ENCODE peak calls at places on chromosomes 7 and 10, in nine cellular contexts. Q is prostate gland, I is testis, F is lower lobe of right lung, V is left ventricle myocardium inferior, C is BJ, E is ascending aorta, X is sigmoid colon, P is A549. Z is an unnamed sample.

GRCh38 chr7:911791-912480 is 35.6 kb downstream of the GET4 start:
- DNase-seq in Q (no peak), I (no peak), F (no peak), V (no peak), C (no peak), E (no peak), X (no peak), P (no peak), Z (no peak)

GRCh38 chr7:158495780-158496179 is 91.8 kb downstream of the PTPRN2 start:
- DNase-seq in Q (no peak), I (no peak), F (no peak), V (no peak), C (no peak), E (no peak), X (no peak), P (peak; percentile 45), Z (no peak)

GRCh38 chr7:17152698-17153097 is 145.8 kb upstream of the AHR start:
- DNase-seq in Q (no peak), I (peak; percentile 54), F (no peak), V (no peak), C (no peak), E (no peak), X (no peak), P (no peak), Z (no peak)

GRCh38 chr7:104943502-104944343 is 70.3 kb upstream of the KMT2E start:
- DNase-seq in Q (peak; percentile 80), I (peak; percentile 70), F (peak; percentile 80), V (peak; percentile 40), C (no peak), E (peak; percentile 75), X (peak; percentile 72), P (no peak), Z (no peak)

GRCh38 chr7:135645296-135645904 is 16.9 kb upstream of the STMP1 start:
- DNase-seq in Q (peak; percentile 20), I (peak; percentile 48), F (no peak), V (no peak), C (no peak), E (no peak), X (no peak), P (peak; percentile 32), Z (no peak)

GRCh38 chr7:26667514-26668133 is 196.8 kb downstream of the SKAP2 start:
- DNase-seq in Q (peak; percentile 75), I (peak; percentile 89), F (no peak), V (no peak), C (peak; percentile 66), E (no peak), X (peak; percentile 69), P (peak; percentile 47), Z (peak; percentile 83)

GRCh38 chr10:102599565-102600327 is 44.5 kb upstream of the TRIM8 start:
- DNase-seq in Q (no peak), I (no peak), F (no peak), V (peak; percentile 45), C (no peak), E (no peak), X (peak; percentile 55), P (no peak), Z (no peak)

GRCh38 chr7:22969010-22969431 is 44.9 kb downstream of the HYCC1 start:
- DNase-seq in Q (no peak), I (peak; percentile 14), F (peak; percentile 66), V (no peak), C (no peak), E (no peak), X (no peak), P (no peak), Z (no peak)

GRCh38 chr7:77293046-77293445 is 93.4 kb upstream of the FGL2 start:
- DNase-seq in Q (no peak), I (no peak), F (no peak), V (no peak), C (no peak), E (no peak), X (no peak), P (no peak), Z (no peak)

GRCh38 chr7:18503068-18503859 is 7.7 kb downstream of the HDAC9 start:
- DNase-seq in Q (no peak), I (no peak), F (no peak), V (no peak), C (no peak), E (no peak), X (no peak), P (no peak), Z (no peak)

GRCh38 chr7:30276203-30276900 is 8.0 kb upstream of the ZNRF2 start:
- DNase-seq in Q (no peak), I (peak; percentile 60), F (no peak), V (no peak), C (no peak), E (no peak), X (no peak), P (peak; percentile 40), Z (no peak)

GRCh38 chr10:31822616-31823318 is 105.9 kb downstream of the ARHGAP12 start:
- DNase-seq in Q (no peak), I (no peak), F (no peak), V (no peak), C (no peak), E (no peak), X (no peak), P (no peak), Z (no peak)

GRCh38 chr7:96061844-96062243 is 260.1 kb downstream of the SLC25A13 start:
- DNase-seq in Q (peak; percentile 24), I (peak; percentile 20), F (no peak), V (no peak), C (no peak), E (no peak), X (no peak), P (no peak), Z (no peak)

GRCh38 chr10:83983578-83984255 is 155.6 kb upstream of the GHITM start:
- DNase-seq in Q (no peak), I (no peak), F (no peak), V (no peak), C (no peak), E (no peak), X (no peak), P (no peak), Z (peak; percentile 50)

GRCh38 chr10:53403688-53404087 is 631.1 kb upstream of the MBL2 start:
- DNase-seq in Q (peak; percentile 7), I (peak; percentile 70), F (peak; percentile 56), V (peak; percentile 84), C (no peak), E (no peak), X (peak; percentile 59), P (no peak), Z (no peak)

GRCh38 chr7:5892498-5892897 is 6.0 kb upstream of the CCZ1 start:
- DNase-seq in Q (no peak), I (no peak), F (no peak), V (no peak), C (no peak), E (no peak), X (no peak), P (no peak), Z (no peak)

GRCh38 chr7:100720320-100720644 is at the start of gene EPO:
- DNase-seq in Q (no peak), I (no peak), F (no peak), V (no peak), C (no peak), E (no peak), X (no peak), P (no peak), Z (no peak)
- H3K4me3 ChIP-seq in Q (peak within 1 kb of the TSS; percentile 25), I (peak within 1 kb of the TSS; percentile 18), F (no peak within 1 kb of the TSS), V (peak within 1 kb of the TSS; percentile 44), C (no peak within 1 kb of the TSS), E (no peak within 1 kb of the TSS), X (no peak within 1 kb of the TSS), P (peak within 1 kb of the TSS; percentile 40), Z (no peak within 1 kb of the TSS)

GRCh38 chr10:90125406-90125805 is 424.0 kb downstream of the KIF20B start:
- DNase-seq in Q (no peak), I (no peak), F (no peak), V (no peak), C (no peak), E (no peak), X (no peak), P (no peak), Z (no peak)

GRCh38 chr10:90130321-90131086 is 429.1 kb downstream of the KIF20B start:
- DNase-seq in Q (no peak), I (no peak), F (no peak), V (no peak), C (no peak), E (no peak), X (no peak), P (no peak), Z (no peak)

DNA sequence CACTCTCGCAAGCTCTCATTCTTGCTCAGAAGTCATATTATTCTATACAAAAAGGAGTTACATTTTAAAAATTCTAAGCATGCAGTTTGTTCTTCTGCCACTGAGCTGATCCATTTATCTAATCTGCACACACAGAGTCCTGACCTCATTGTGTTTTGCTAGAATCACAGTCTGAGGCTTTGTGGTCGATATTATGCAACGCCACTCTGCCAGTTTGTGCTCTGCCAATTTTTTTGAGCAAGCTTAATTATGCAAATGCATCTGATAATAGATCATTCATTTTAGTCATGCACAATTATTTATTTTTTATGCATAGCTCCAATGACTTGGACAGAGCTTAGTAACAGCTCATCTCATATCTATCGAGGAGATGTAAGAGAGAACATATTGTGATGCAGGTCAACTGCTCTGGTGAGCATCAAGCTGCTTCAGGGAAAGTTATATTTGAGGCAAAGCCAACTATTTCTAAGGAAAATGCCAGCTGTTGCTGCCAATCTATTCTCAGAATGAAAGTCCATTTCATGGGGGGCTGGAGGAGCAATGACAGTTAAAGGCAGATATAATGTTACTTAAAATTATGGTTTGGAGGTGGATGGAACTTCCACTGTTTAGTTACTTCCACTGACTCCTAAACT is 424.7 kb downstream of the KIF20B start:
- DNase-seq in Q (no peak), I (no peak), F (no peak), V (no peak), C (no peak), E (no peak), X (no peak), P (no peak), Z (no peak)
- TF ChIP-seq CTCF in Q (no peak), I (no peak), F (no peak), V (no peak), C (no peak), E (no peak), X (no peak), P (no peak), Z (no peak)

DNA sequence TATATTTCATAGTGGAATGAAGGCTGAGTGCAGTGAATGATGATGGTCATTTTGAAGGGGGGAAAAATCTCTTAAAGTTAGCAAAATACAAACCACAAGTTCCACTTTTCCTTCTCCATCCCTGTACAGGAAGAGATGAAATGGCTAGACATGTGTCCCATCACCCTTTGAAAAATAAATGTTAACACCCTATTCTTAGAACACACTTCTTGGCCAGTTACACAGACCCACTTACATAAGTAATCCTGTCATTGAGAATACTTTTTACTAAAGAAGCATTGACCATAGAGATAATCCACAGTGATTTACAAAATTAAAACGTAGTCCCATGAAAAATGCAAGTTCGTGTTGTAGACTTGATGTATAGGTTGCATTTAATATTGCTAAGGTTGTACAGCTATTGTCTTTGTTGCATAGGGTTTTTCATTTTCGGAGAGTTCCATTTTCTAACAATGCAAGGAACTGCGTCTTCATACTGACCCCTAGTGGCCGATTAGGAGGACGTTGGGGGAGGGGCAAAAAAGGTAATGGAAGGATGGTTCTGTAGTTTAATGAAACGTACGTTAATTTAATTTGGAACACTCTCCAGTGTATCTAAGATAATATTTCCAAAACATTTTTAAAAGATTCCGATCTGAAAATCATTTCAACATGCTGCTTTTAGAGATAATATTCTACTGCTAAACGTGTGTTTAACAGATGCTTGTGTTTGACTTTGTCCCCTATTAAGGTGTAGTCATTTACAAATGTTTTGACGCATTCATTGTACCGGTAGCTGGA is 60.9 kb downstream of the ARMC3 start:
- DNase-seq in Q (peak; percentile 68), I (peak; percentile 69), F (no peak), V (peak; percentile 27), C (no peak), E (peak; percentile 79), X (peak; percentile 73), P (peak; percentile 25), Z (peak; percentile 35)
- H3K4me3 ChIP-seq in Q (no peak overlapping the region), I (no peak overlapping the region), F (no peak overlapping the region), V (peak overlapping the region; percentile 27), C (no peak overlapping the region), E (no peak overlapping the region), X (no peak overlapping the region), P (no peak overlapping the region), Z (no peak overlapping the region)

GRCh38 chr10:99682752-99683151 is 23.4 kb downstream of the ENTPD7 start:
- DNase-seq in Q (peak; percentile 14), I (no peak), F (no peak), V (no peak), C (no peak), E (no peak), X (no peak), P (no peak), Z (no peak)
- TF ChIP-seq CTCF in Q (peak; percentile 33), I (no peak), F (no peak), V (no peak), C (no peak), E (no peak), X (no peak), P (no peak), Z (no peak)

Z was measured in HFF-Myc.